ENCODE peak calls at places on chromosomes 2 and 18, in six cellular contexts. G is foreskin fibroblast, D is fibroblast of lung, Y is left lung, H is Calu3, E is transverse colon. T is an unnamed sample.

GRCh38 chr2:48059975-48060374 is 153.7 kb upstream of the FBXO11 start:
- DNase-seq in G (no peak), D (no peak), Y (no peak), H (no peak), E (no peak), T (no peak)

GRCh38 chr2:143878131-143878530 is 641.8 kb downstream of the ZEB2 start:
- DNase-seq in G (no peak), D (no peak), Y (no peak), H (no peak), E (no peak), T (no peak)

GRCh38 chr2:120321721-120322284 is 24.1 kb upstream of the INHBB start:
- DNase-seq in G (no peak), D (no peak), Y (no peak), H (no peak), E (no peak), T (no peak)

GRCh38 chr2:60925994-60926750 is 44.8 kb downstream of the REL start:
- DNase-seq in G (peak; percentile 65), D (peak; percentile 60), Y (no peak), H (no peak), E (no peak), T (no peak)

GRCh38 chr2:24466871-24467870 is 23.9 kb upstream of the NCOA1 start:
- DNase-seq in G (no peak), D (no peak), Y (no peak), H (no peak), E (no peak), T (no peak)

GRCh38 chr2:82992948-82993347 is 1466.1 kb downstream of the SUCLG1 start:
- DNase-seq in G (no peak), D (no peak), Y (no peak), H (no peak), E (no peak), T (no peak)

GRCh38 chr2:237978058-237978712 is 11.4 kb downstream of the UBE2F start:
- DNase-seq in G (peak; percentile 86), D (peak; percentile 56), Y (no peak), H (no peak), E (no peak), T (no peak)

GRCh38 chr2:53829669-53830290 is 30.0 kb downstream of the GPR75 start:
- DNase-seq in G (no peak), D (no peak), Y (no peak), H (no peak), E (no peak), T (no peak)

GRCh38 chr18:568731-569130 is 11.4 kb upstream of the CETN1 start:
- DNase-seq in G (no peak), D (no peak), Y (no peak), H (no peak), E (no peak), T (no peak)

GRCh38 chr18:79679552-79680099 is at the start of gene CTDP1:
- DNase-seq in G (peak; percentile 98), D (peak; percentile 94), Y (peak; percentile 91), H (peak; percentile 79), E (peak; percentile 91), T (peak; percentile 89)

GRCh38 chr2:219003979-219004378 is 10.8 kb upstream of the CRYBA2 start:
- DNase-seq in G (no peak), D (no peak), Y (no peak), H (no peak), E (no peak), T (no peak)

GRCh38 chr2:47063159-47063930 is 91.8 kb downstream of the STPG4 start:
- DNase-seq in G (peak; percentile 42), D (no peak), Y (no peak), H (no peak), E (no peak), T (no peak)

GRCh38 chr18:66900837-66901236 is 296.9 kb upstream of the CDH19 start:
- DNase-seq in G (no peak), D (no peak), Y (no peak), H (no peak), E (no peak), T (no peak)

GRCh38 chr18:49249523-49249922 is 210.9 kb downstream of the DYM start:
- DNase-seq in G (peak; percentile 90), D (peak; percentile 84), Y (no peak), H (no peak), E (no peak), T (peak; percentile 81)

GRCh38 chr18:74499633-74500032 is 3.5 kb downstream of the CNDP2 start:
- DNase-seq in G (peak; percentile 22), D (peak; percentile 58), Y (peak; percentile 78), H (peak; percentile 66), E (peak; percentile 84), T (peak; percentile 69)

GRCh38 chr2:109516445-109517117 is 97.2 kb downstream of the SEPTIN10 start:
- DNase-seq in G (peak; percentile 54), D (peak; percentile 21), Y (no peak), H (peak; percentile 82), E (peak; percentile 49), T (peak; percentile 72)

GRCh38 chr2:65015731-65016130 is 26.5 kb downstream of the SLC1A4 start:
- DNase-seq in G (no peak), D (no peak), Y (no peak), H (no peak), E (no peak), T (no peak)

GRCh38 chr2:65018141-65018582 is 29.0 kb downstream of the SLC1A4 start:
- DNase-seq in G (no peak), D (no peak), Y (peak; percentile 75), H (no peak), E (peak; percentile 23), T (no peak)

GRCh38 chr2:65016789-65017188 is 27.6 kb downstream of the SLC1A4 start:
- DNase-seq in G (no peak), D (no peak), Y (no peak), H (no peak), E (no peak), T (no peak)

GRCh38 chr2:65019010-65019409 is 29.8 kb downstream of the SLC1A4 start:
- DNase-seq in G (no peak), D (no peak), Y (no peak), H (no peak), E (no peak), T (no peak)

GRCh38 chr2:65017335-65017734 is 28.1 kb downstream of the SLC1A4 start:
- DNase-seq in G (peak; percentile 24), D (no peak), Y (no peak), H (no peak), E (peak; percentile 34), T (no peak)
- TF ChIP-seq CTCF in G (peak; percentile 5), D (no peak), Y (no peak), H (no peak), E (peak; percentile 23), T (no peak)

DNA sequence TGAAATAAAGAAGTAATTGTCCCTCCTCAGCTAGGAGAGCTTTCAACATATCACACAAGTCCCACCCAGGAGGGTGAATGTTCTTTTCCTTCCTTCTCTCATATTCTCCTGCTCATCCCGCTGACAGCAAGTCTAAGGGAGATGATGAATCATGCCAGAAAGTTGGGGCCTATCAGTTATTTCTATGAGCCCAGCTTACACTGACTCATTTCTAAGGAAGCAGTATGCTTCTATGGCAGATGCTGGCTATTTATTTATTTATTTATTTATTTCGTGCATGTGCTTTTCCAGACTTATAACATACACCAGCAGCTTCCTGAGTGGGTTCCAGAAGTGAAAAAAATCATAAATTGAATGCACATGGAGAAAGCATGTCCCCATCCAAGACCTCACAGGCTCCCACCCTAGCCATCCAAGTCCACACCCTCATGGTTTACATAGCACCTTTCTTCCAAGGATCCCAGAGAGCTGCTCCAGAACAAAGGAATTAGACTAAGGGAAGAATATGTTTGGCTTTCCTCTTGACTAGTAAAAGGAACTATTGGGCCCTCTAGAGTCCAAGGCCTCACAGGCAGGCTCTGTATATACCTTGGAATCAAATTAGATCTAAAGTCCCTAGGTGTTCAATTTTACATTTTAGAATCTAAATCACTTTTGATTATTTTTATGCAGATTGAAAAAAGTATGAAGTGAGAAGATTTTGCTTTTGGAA is 1074.2 kb upstream of the ZEB2 start:
- DNase-seq in G (peak; percentile 91), D (peak; percentile 66), Y (no peak), H (peak; percentile 1), E (no peak), T (peak; percentile 77)
- TF ChIP-seq CTCF in G (peak; percentile 40), D (peak; percentile 51), Y (no peak), H (no peak), E (no peak), T (no peak)

GRCh38 chr18:44325903-44326650 is 354.6 kb upstream of the SETBP1 start:
- DNase-seq in G (peak; percentile 79), D (peak; percentile 86), Y (no peak), H (peak; percentile 78), E (peak; percentile 66), T (peak; percentile 78)
- TF ChIP-seq CTCF in G (peak; percentile 74), D (peak; percentile 66), Y (peak; percentile 24), H (peak; percentile 63), E (peak; percentile 60), T (peak; percentile 54)

DNA sequence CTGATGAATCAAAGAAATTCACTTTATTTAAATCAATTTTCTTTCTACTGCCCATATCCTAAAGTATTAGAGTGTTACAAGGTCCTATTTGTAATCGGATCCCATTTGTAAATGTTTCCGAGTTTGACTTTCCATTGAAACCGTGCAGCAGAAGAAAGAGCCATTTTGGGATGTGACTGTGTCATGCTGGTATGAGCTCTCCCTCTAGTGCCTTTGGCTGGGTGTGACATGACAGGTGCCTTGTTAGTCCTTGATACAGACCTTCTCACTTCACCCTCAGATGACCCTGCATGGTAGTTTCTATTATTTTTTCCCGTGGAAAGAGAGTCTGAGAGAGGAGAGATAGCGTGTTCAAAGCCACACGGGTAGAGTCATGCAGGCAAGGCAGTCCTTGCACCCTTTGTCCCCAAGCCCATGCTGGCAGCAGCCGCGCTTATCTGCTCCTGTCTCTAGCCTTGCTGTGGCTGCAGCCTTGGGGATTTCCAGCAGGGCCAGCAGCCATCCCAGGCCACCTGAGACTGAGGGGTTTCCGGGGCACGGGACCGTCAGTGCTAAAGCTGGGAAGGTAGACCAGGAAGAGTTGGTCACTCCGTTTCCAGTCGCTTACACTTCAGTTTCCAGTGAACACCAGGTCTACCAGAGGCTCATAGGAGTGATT is 21.4 kb downstream of the CHMP1B start:
- DNase-seq in G (peak; percentile 47), D (no peak), Y (no peak), H (peak; percentile 50), E (no peak), T (peak; percentile 73)
- TF ChIP-seq CTCF in G (peak; percentile 32), D (peak; percentile 38), Y (peak; percentile 12), H (peak; percentile 60), E (peak; percentile 44), T (peak; percentile 62)

T was measured in MCF 10A.